ENCODE peak calls at places on chromosomes 2 and 18, in four cellular contexts. A, M, B and D are unnamed samples.

GRCh38 chr2:53877556-53877955 is 17.8 kb upstream of the GPR75 start:
- DNase-seq in A (no peak), M (peak; percentile 10), B (no peak), D (no peak)

GRCh38 chr2:189927823-189928222 is 134.7 kb downstream of the MSTN start:
- DNase-seq in A (peak; percentile 8), M (peak; percentile 31), B (no peak), D (no peak)

GRCh38 chr2:205053827-205054410 is 508.6 kb downstream of the PARD3B start:
- DNase-seq in A (no peak), M (no peak), B (no peak), D (no peak)

GRCh38 chr2:178700922-178701342 is 106.3 kb downstream of the TTN start:
- DNase-seq in A (peak; percentile 36), M (peak; percentile 40), B (no peak), D (no peak)

GRCh38 chr2:178846458-178846802 is 39.2 kb upstream of the TTN start:
- DNase-seq in A (no peak), M (no peak), B (no peak), D (no peak)

GRCh38 chr2:109239720-109240119 is 110.7 kb downstream of the SH3RF3 start:
- DNase-seq in A (peak; percentile 84), M (peak; percentile 73), B (no peak), D (no peak)

GRCh38 chr18:68402784-68403183 is 312.1 kb downstream of the TMX3 start:
- DNase-seq in A (no peak), M (no peak), B (no peak), D (no peak)

GRCh38 chr18:77065221-77065981 is 67.2 kb downstream of the MBP start:
- DNase-seq in A (peak; percentile 94), M (peak; percentile 96), B (peak; percentile 76), D (no peak)

GRCh38 chr2:113242318-113242717 is 36.4 kb downstream of the PAX8 start:
- DNase-seq in A (no peak), M (no peak), B (no peak), D (no peak)

GRCh38 chr2:239047420-239047819 is 199.5 kb downstream of the TWIST2 start:
- DNase-seq in A (no peak), M (no peak), B (no peak), D (no peak)

GRCh38 chr2:42813773-42814172 is 21.4 kb upstream of the HAAO start:
- DNase-seq in A (no peak), M (no peak), B (no peak), D (no peak)

GRCh38 chr2:42810126-42810970 is 18.0 kb upstream of the HAAO start:
- DNase-seq in A (peak; percentile 92), M (peak; percentile 96), B (peak; percentile 97), D (peak; percentile 98)

GRCh38 chr2:42815725-42816124 is 23.3 kb upstream of the HAAO start:
- DNase-seq in A (no peak), M (no peak), B (no peak), D (no peak)

GRCh38 chr2:42810971-42811865 is 18.8 kb upstream of the HAAO start:
- DNase-seq in A (no peak), M (peak; percentile 54), B (peak; percentile 49), D (peak; percentile 83)

GRCh38 chr2:42812899-42813479 is 20.6 kb upstream of the HAAO start:
- DNase-seq in A (peak; percentile 46), M (peak; percentile 40), B (no peak), D (no peak)
- TF ChIP-seq CTCF in A (peak; percentile 55), M (peak; percentile 64), B (peak; percentile 72), D (peak; percentile 50)

GRCh38 chr18:902179-902718 is 2.4 kb upstream of the ADCYAP1 start:
- DNase-seq in A (no peak), M (peak; percentile 20), B (no peak), D (no peak)
- TF ChIP-seq CTCF in A (peak; percentile 32), M (peak; percentile 31), B (no peak), D (peak; percentile 38)

GRCh38 chr2:36779462-36779861 is 83.0 kb downstream of the VIT start:
- DNase-seq in A (no peak), M (no peak), B (no peak), D (no peak)
- TF ChIP-seq CTCF in A (no peak), M (no peak), B (no peak), D (no peak)

DNA sequence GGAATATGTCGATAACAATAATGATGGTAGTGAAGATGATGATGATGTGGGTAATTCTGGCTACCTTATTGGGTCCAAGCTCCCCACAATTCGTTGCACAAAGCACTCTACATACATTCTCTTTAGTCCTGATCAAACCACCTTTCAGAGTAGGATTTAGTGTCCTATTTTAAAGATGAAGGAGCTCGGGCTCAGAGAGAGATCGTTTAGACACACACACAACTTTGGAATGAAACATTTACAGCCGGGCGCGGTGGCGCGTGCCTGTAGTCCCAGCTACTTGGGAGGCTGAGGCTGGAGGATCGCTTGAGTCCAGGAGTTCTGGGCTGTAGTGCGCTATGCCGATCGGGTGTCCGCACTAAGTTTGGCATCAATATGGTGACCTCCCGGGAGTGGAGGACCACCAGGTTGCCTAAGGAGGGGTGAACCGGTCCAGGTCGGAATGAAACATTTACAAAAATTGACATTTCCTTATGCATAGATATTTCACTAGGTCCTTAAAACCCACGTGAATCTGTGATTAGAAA is 50.7 kb downstream of the GREB1 start:
- DNase-seq in A (no peak), M (no peak), B (no peak), D (no peak)
- TF ChIP-seq CTCF in A (no peak), M (no peak), B (no peak), D (no peak)

GRCh38 chr2:57497489-57498096 is 549.0 kb upstream of the VRK2 start:
- DNase-seq in A (peak; percentile 68), M (peak; percentile 57), B (peak; percentile 53), D (no peak)
- TF ChIP-seq CTCF in A (peak; percentile 82), M (peak; percentile 91), B (peak; percentile 78), D (peak; percentile 86)

GRCh38 chr2:78999410-78999809 is 26.1 kb upstream of the REG3G start:
- DNase-seq in A (peak; percentile 6), M (peak; percentile 15), B (no peak), D (no peak)
- TF ChIP-seq CTCF in A (no peak), M (peak; percentile 32), B (no peak), D (peak; percentile 55)

DNA sequence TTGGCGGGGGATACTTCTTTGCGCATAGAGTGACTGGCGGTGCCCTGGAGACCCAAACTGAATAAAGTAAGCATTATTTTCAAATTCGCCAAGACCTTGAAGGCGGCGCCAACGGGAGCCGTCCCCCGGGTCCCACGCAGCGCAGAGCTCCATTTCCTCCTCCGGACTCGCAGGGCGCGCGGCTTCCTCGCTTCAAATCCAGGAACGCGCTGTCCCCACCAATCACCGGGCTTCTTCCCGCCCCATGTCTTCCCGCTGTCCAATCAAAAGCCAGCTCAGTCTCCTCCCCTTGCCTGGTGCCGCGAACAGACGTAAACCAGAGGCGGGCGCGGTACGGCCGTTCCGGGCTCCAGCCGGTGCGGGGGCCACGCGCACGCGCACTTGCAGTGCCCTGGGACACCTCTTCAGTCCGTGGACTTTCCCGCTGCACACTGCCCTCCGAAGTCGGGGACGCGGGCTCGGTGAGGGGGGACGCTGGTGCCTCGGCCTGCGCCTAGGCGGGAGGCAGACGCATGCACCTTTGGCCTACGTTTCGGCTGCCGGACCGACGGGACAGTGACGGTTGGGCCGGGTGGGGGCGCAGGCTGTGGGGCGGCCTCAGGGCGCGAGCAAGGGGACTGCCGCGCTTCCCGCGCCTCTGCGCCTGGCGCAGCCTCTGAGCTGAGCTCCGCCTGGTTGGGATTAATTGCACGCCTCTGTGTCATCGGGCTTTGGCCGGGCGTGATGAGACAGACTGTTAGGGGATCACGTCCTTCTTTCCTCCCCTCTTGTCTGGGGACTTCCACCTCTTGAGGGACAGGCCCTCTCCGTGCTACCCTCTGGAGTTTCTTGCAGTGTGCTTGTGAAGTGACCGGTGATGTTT is at the start of gene CEP192:
- DNase-seq in A (peak; percentile 98), M (peak; percentile 98), B (peak; percentile 98), D (peak; percentile 99)
- TF ChIP-seq CTCF in A (no peak), M (no peak), B (no peak), D (peak; percentile 27)

GRCh38 chr2:74333175-74333574 is 10.0 kb downstream of the SLC4A5 start:
- DNase-seq in A (peak; percentile 57), M (peak; percentile 53), B (peak; percentile 43), D (peak; percentile 36)
- TF ChIP-seq CTCF in A (peak; percentile 19), M (peak; percentile 61), B (peak; percentile 44), D (peak; percentile 48)